ENCODE peak calls at places on chromosomes 11 and 22, in nine cellular contexts. One of them, this sample, is unnamed.
A peak's percentile ranks its signal among the peaks of the same experiment; 100 is the strongest.

GRCh38 chr11:75667831-75668507 is 869 bp downstream of the MAP6 start:
- DNase-seq in amygdala: peak; percentile 66
- DNase-seq in NCI-H1105 treated with DMSO at 0.1 percent for 48 hours: peak; percentile 77
- DNase-seq in left colon: peak; percentile 31
- DNase-seq in NCI-H460: no peak
- DNase-seq in stimulated activated CD4-positive, alpha-beta T cell treated with anti-CD3 and anti-CD28 coated beads, TNF-alpha, amount 100 ng/mL, for 1 hour: no peak
- DNase-seq in mesenteric fat pad: no peak
- DNase-seq in brain pericyte: no peak
- DNase-seq in 8988T: no peak
- DNase-seq in this sample: no peak

GRCh38 chr11:130677486-130678153 is 229.2 kb downstream of the ADAMTS15 start:
- DNase-seq in amygdala: no peak
- DNase-seq in NCI-H1105 treated with DMSO at 0.1 percent for 48 hours: no peak
- DNase-seq in left colon: no peak
- DNase-seq in NCI-H460: no peak
- DNase-seq in stimulated activated CD4-positive, alpha-beta T cell treated with anti-CD3 and anti-CD28 coated beads, TNF-alpha, amount 100 ng/mL, for 1 hour: no peak
- DNase-seq in mesenteric fat pad: no peak
- DNase-seq in brain pericyte: no peak
- DNase-seq in 8988T: no peak
- DNase-seq in this sample: no peak

GRCh38 chr22:44204937-44205712 is 24.4 kb downstream of the PARVG start:
- DNase-seq in amygdala: no peak
- DNase-seq in NCI-H1105 treated with DMSO at 0.1 percent for 48 hours: no peak
- DNase-seq in left colon: no peak
- DNase-seq in NCI-H460: no peak
- DNase-seq in stimulated activated CD4-positive, alpha-beta T cell treated with anti-CD3 and anti-CD28 coated beads, TNF-alpha, amount 100 ng/mL, for 1 hour: no peak
- DNase-seq in mesenteric fat pad: peak; percentile 82
- DNase-seq in brain pericyte: no peak
- DNase-seq in 8988T: no peak
- DNase-seq in this sample: no peak

GRCh38 chr11:2813141-2813908 is 72.2 kb downstream of the CDKN1C start:
- DNase-seq in amygdala: no peak
- DNase-seq in NCI-H1105 treated with DMSO at 0.1 percent for 48 hours: no peak
- DNase-seq in left colon: no peak
- DNase-seq in NCI-H460: no peak
- DNase-seq in stimulated activated CD4-positive, alpha-beta T cell treated with anti-CD3 and anti-CD28 coated beads, TNF-alpha, amount 100 ng/mL, for 1 hour: no peak
- DNase-seq in mesenteric fat pad: no peak
- DNase-seq in brain pericyte: no peak
- DNase-seq in 8988T: no peak
- DNase-seq in this sample: no peak

GRCh38 chr11:72721689-72722049 is 30.5 kb downstream of the ARAP1 start:
- DNase-seq in amygdala: no peak
- DNase-seq in NCI-H1105 treated with DMSO at 0.1 percent for 48 hours: peak; percentile 48
- DNase-seq in left colon: no peak
- DNase-seq in NCI-H460: no peak
- DNase-seq in stimulated activated CD4-positive, alpha-beta T cell treated with anti-CD3 and anti-CD28 coated beads, TNF-alpha, amount 100 ng/mL, for 1 hour: no peak
- DNase-seq in mesenteric fat pad: no peak
- DNase-seq in brain pericyte: no peak
- DNase-seq in 8988T: no peak
- DNase-seq in this sample: peak; percentile 12

GRCh38 chr22:20624161-20624616 is 116.8 kb downstream of the MED15 start:
- DNase-seq in amygdala: no peak
- DNase-seq in NCI-H1105 treated with DMSO at 0.1 percent for 48 hours: no peak
- DNase-seq in left colon: no peak
- DNase-seq in NCI-H460: no peak
- DNase-seq in stimulated activated CD4-positive, alpha-beta T cell treated with anti-CD3 and anti-CD28 coated beads, TNF-alpha, amount 100 ng/mL, for 1 hour: no peak
- DNase-seq in mesenteric fat pad: no peak
- DNase-seq in brain pericyte: no peak
- DNase-seq in 8988T: no peak
- DNase-seq in this sample: peak; percentile 16

GRCh38 chr11:2728128-2728662 is 28.4 kb upstream of the KCNQ1OT1 start:
- DNase-seq in amygdala: no peak
- DNase-seq in NCI-H1105 treated with DMSO at 0.1 percent for 48 hours: no peak
- DNase-seq in left colon: no peak
- DNase-seq in NCI-H460: no peak
- DNase-seq in stimulated activated CD4-positive, alpha-beta T cell treated with anti-CD3 and anti-CD28 coated beads, TNF-alpha, amount 100 ng/mL, for 1 hour: no peak
- DNase-seq in mesenteric fat pad: no peak
- DNase-seq in brain pericyte: no peak
- DNase-seq in 8988T: no peak
- DNase-seq in this sample: no peak

GRCh38 chr22:18078329-18079041 is 695 bp downstream of the PEX26 start:
- DNase-seq in amygdala: no peak
- DNase-seq in NCI-H1105 treated with DMSO at 0.1 percent for 48 hours: peak; percentile 10
- DNase-seq in left colon: peak; percentile 60
- DNase-seq in NCI-H460: no peak
- DNase-seq in stimulated activated CD4-positive, alpha-beta T cell treated with anti-CD3 and anti-CD28 coated beads, TNF-alpha, amount 100 ng/mL, for 1 hour: no peak
- DNase-seq in mesenteric fat pad: peak; percentile 89
- DNase-seq in brain pericyte: no peak
- DNase-seq in 8988T: no peak
- DNase-seq in this sample: no peak

GRCh38 chr22:37146507-37147180 is 3.1 kb downstream of the IL2RB start:
- DNase-seq in amygdala: no peak
- DNase-seq in NCI-H1105 treated with DMSO at 0.1 percent for 48 hours: no peak
- DNase-seq in left colon: no peak
- DNase-seq in NCI-H460: no peak
- DNase-seq in stimulated activated CD4-positive, alpha-beta T cell treated with anti-CD3 and anti-CD28 coated beads, TNF-alpha, amount 100 ng/mL, for 1 hour: no peak
- DNase-seq in mesenteric fat pad: no peak
- DNase-seq in brain pericyte: no peak
- DNase-seq in 8988T: no peak
- DNase-seq in this sample: no peak

This sample was measured in stimulated activated CD8-positive, alpha-beta memory T cell treated with anti-CD3 and anti-CD28 coated beads, Interleukin-7, amount 100 ng/mL, for 24 hours.